ENCODE peak calls at places on chromosomes 4 and X, in seven cellular contexts. A is Calu3, G is AG09319, O is WERI-Rb-1, C is cardiac muscle cell, P is left lung, W is AG10803. L is an unnamed sample.

GRCh38 chrX:38634665-38635064 is 73.3 kb downstream of the TSPAN7 start:
- DNase-seq in P (no peak), W (no peak), C (no peak), O (no peak), A (no peak), G (no peak), L (no peak)

GRCh38 chr4:6415306-6415705 is 57.1 kb downstream of the PPP2R2C start:
- DNase-seq in C (no peak), A (no peak), G (no peak), P (no peak), O (no peak), W (no peak), L (no peak)

GRCh38 chrX:155662297-155662696 is 49.5 kb upstream of the TMLHE start:
- DNase-seq in C (peak; percentile 0), P (no peak), W (no peak), G (no peak), O (no peak), A (peak; percentile 19), L (no peak)

GRCh38 chrX:39752820-39753219 is 344.9 kb downstream of the BCOR start:
- DNase-seq in O (no peak), G (no peak), P (no peak), C (peak; percentile 70), W (no peak), A (peak; percentile 54), L (no peak)

GRCh38 chr4:165580379-165580905 is 201.6 kb downstream of the CPE start:
- DNase-seq in G (no peak), C (peak; percentile 90), P (no peak), A (peak; percentile 1), O (peak; percentile 32), W (peak; percentile 50), L (no peak)

GRCh38 chr4:94909645-94910044 is 151.9 kb downstream of the BMPR1B start:
- DNase-seq in P (no peak), A (no peak), C (no peak), W (no peak), O (no peak), G (no peak), L (no peak)

GRCh38 chr4:119525771-119526712 is 102.6 kb downstream of the PDE5A start:
- DNase-seq in W (peak; percentile 25), C (no peak), A (no peak), O (no peak), P (no peak), G (no peak), L (no peak)

GRCh38 chr4:76606662-76607265 is 171.7 kb downstream of the SHROOM3 start:
- DNase-seq in W (no peak), G (no peak), C (no peak), A (no peak), O (no peak), P (no peak), L (no peak)

GRCh38 chr4:29983890-29984289 is 736.3 kb upstream of the PCDH7 start:
- DNase-seq in G (no peak), O (no peak), P (no peak), W (no peak), A (no peak), C (no peak), L (no peak)

GRCh38 chrX:115650916-115651315 is 89.9 kb downstream of the PLS3 start:
- DNase-seq in O (peak; percentile 61), G (peak; percentile 18), C (peak; percentile 46), A (peak; percentile 28), P (no peak), W (peak; percentile 43), L (no peak)

GRCh38 chrX:12891915-12892506 is 14.4 kb upstream of the TLR8 start:
- DNase-seq in A (no peak), C (no peak), G (no peak), O (no peak), W (no peak), P (no peak), L (no peak)

GRCh38 chr4:109278594-109279031 is 23.8 kb downstream of the COL25A1 start:
- DNase-seq in C (no peak), P (no peak), A (no peak), G (no peak), O (no peak), W (no peak), L (no peak)

GRCh38 chr4:48110452-48110978 is 23.5 kb downstream of the TXK start:
- DNase-seq in W (peak; percentile 35), A (no peak), G (no peak), P (no peak), O (no peak), C (no peak), L (no peak)

GRCh38 chr4:9987749-9988346 is 33.4 kb downstream of the SLC2A9 start:
- DNase-seq in O (no peak), C (no peak), P (no peak), A (no peak), W (no peak), G (no peak), L (no peak)

GRCh38 chr4:100042235-100042634 is 92.2 kb upstream of the H2AZ1 start:
- DNase-seq in W (no peak), P (no peak), O (no peak), G (no peak), C (no peak), A (peak; percentile 37), L (no peak)

GRCh38 chr4:137621056-137621455 is 88.8 kb upstream of the PCDH18 start:
- DNase-seq in P (no peak), O (peak; percentile 61), A (no peak), W (no peak), G (no peak), C (no peak), L (no peak)

GRCh38 chr4:174181827-174182226 is 101.6 kb downstream of the FBXO8 start:
- DNase-seq in C (no peak), O (no peak), P (no peak), A (no peak), G (no peak), W (no peak), L (no peak)

GRCh38 chr4:71785957-71786356 is 2.1 kb upstream of the GC start:
- DNase-seq in A (no peak), C (no peak), P (no peak), W (no peak), O (no peak), G (no peak), L (no peak)

GRCh38 chr4:71784569-71785197 is 804 bp upstream of the GC start:
- DNase-seq in P (no peak), W (no peak), C (no peak), G (no peak), O (no peak), A (no peak), L (no peak)

DNA sequence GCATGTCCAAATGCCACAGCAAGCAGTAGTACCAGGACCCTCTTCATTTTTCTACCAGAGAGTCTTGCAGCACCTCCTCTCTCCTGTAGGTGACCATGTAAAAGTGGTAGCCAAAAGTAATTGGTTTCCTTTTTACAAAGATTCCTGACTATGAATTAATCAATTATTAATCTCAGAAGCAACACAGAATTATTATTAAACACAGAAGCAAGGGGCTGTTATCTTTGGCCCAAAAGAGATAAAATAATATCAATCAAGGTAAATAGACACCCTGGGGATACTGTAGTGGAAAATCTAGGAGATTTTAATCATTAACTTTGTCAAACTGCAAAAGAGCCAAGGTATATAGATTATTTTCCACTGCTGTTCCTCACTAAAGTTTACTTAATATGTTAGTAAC is at the start of gene GC:
- DNase-seq in O (no peak), C (no peak), P (no peak), A (no peak), G (no peak), W (no peak), L (no peak)
- TF ChIP-seq CTCF in O (no peak), C (no peak), P (no peak), A (no peak), G (no peak), W (no peak), L (no peak)

GRCh38 chrX:107168712-107169111 is 37.5 kb downstream of the NUP62CL start:
- DNase-seq in G (no peak), P (no peak), W (no peak), C (no peak), A (no peak), O (no peak), L (no peak)
- TF ChIP-seq CTCF in G (no peak), P (no peak), W (no peak), C (no peak), A (no peak), O (no peak), L (no peak)

GRCh38 chr4:83436680-83437079 is 18.9 kb downstream of the HELQ start:
- DNase-seq in W (no peak), C (no peak), O (no peak), P (no peak), A (no peak), G (no peak), L (no peak)
- TF ChIP-seq CTCF in W (no peak), C (no peak), O (no peak), P (no peak), A (no peak), G (no peak), L (no peak)

GRCh38 chr4:106690487-106690886 is 321.9 kb upstream of the GIMD1 start:
- DNase-seq in A (no peak), G (no peak), C (peak; percentile 46), O (no peak), P (no peak), W (peak; percentile 58), L (no peak)

GRCh38 chr4:106694232-106694631 is 325.7 kb upstream of the GIMD1 start:
- DNase-seq in C (no peak), O (no peak), G (no peak), A (no peak), P (no peak), W (no peak), L (no peak)

GRCh38 chr4:106695846-106696245 is 327.3 kb upstream of the GIMD1 start:
- DNase-seq in P (no peak), A (no peak), O (no peak), W (peak; percentile 38), C (no peak), G (no peak), L (no peak)

GRCh38 chr4:106687026-106687425 is 318.4 kb upstream of the GIMD1 start:
- DNase-seq in A (no peak), P (no peak), W (peak; percentile 30), C (peak; percentile 57), O (no peak), G (no peak), L (no peak)

GRCh38 chr4:106691749-106692148 is 323.2 kb upstream of the GIMD1 start:
- DNase-seq in C (no peak), O (no peak), A (no peak), P (no peak), G (no peak), W (no peak), L (no peak)
- TF ChIP-seq CTCF in C (peak; percentile 3), O (peak; percentile 36), A (no peak), P (no peak), G (no peak), W (peak; percentile 34), L (peak; percentile 73)

L was measured in chondrocyte.